ENCODE peak calls at places on chromosomes 2 and 18, in eight cellular contexts. M is right atrium auricular region, F is upper lobe of left lung, U is cardiac muscle cell, Q is tibial nerve, A is K562, E is tibial artery, Y is uterus. O is an unnamed sample.

GRCh38 chr2:196293751-196294486 is 122.5 kb upstream of the STK17B start:
- DNase-seq in M (no peak), A (no peak), Q (no peak), E (no peak), U (no peak), Y (no peak), F (no peak), O (no peak)

GRCh38 chr2:55384786-55385185 is 34.9 kb downstream of the CCDC88A start:
- DNase-seq in Q (no peak), F (no peak), Y (no peak), E (no peak), A (no peak), M (no peak), U (no peak), O (no peak)

GRCh38 chr18:3692691-3693090 is 242.7 kb downstream of the TGIF1 start:
- DNase-seq in U (no peak), Y (no peak), M (no peak), E (no peak), Q (no peak), A (no peak), F (peak; percentile 32), O (no peak)

GRCh38 chr2:54287532-54287931 is 31.5 kb upstream of the TSPYL6 start:
- DNase-seq in A (no peak), Y (peak; percentile 17), U (no peak), M (peak; percentile 61), E (no peak), Q (no peak), F (no peak), O (no peak)

GRCh38 chr2:173431191-173431590 is 76.5 kb downstream of the CDCA7 start:
- DNase-seq in E (no peak), F (no peak), M (no peak), A (no peak), Q (no peak), Y (no peak), U (no peak), O (no peak)

GRCh38 chr2:85468704-85469349 is 50.3 kb downstream of the SH2D6 start:
- DNase-seq in A (peak; percentile 72), M (no peak), U (peak; percentile 42), Q (no peak), Y (no peak), E (peak; percentile 58), F (no peak), O (peak; percentile 58)

GRCh38 chr2:23653326-23653725 is 268.3 kb downstream of the KLHL29 start:
- DNase-seq in A (no peak), M (no peak), Q (no peak), F (no peak), E (no peak), Y (no peak), U (no peak), O (no peak)

GRCh38 chr2:75920721-75921551 is 210.2 kb upstream of the GCFC2 start:
- DNase-seq in A (no peak), Y (no peak), U (peak; percentile 29), F (no peak), E (no peak), M (no peak), Q (no peak), O (no peak)

GRCh38 chr2:139230881-139231280 is 450.7 kb upstream of the NXPH2 start:
- DNase-seq in U (no peak), F (no peak), M (no peak), Y (no peak), E (no peak), A (no peak), Q (no peak), O (no peak)

GRCh38 chr2:217804786-217805678 is 197.8 kb downstream of the TNS1 start:
- DNase-seq in Y (peak; percentile 24), F (no peak), E (peak; percentile 69), U (no peak), A (no peak), M (no peak), Q (no peak), O (no peak)

GRCh38 chr18:26133652-26134051 is at the start of gene PSMA8:
- DNase-seq in M (no peak), Q (no peak), Y (no peak), F (no peak), U (no peak), A (no peak), E (no peak), O (peak; percentile 20)

GRCh38 chr2:237410949-237411635 is 2.9 kb downstream of the COL6A3 start:
- DNase-seq in A (no peak), Y (no peak), E (no peak), Q (no peak), U (no peak), F (no peak), M (no peak), O (no peak)

GRCh38 chr2:8169443-8169842 is 512.4 kb upstream of the ID2 start:
- DNase-seq in Y (no peak), Q (no peak), A (no peak), M (no peak), E (no peak), F (no peak), U (no peak), O (no peak)

GRCh38 chr18:56702946-56703345 is 51.8 kb downstream of the WDR7 start:
- DNase-seq in U (peak; percentile 47), Q (no peak), Y (no peak), E (no peak), M (no peak), F (no peak), A (peak; percentile 12), O (no peak)

GRCh38 chr2:74201596-74201995 is 3.2 kb downstream of the MTHFD2 start:
- DNase-seq in E (no peak), U (no peak), Y (no peak), Q (no peak), A (no peak), M (no peak), F (no peak), O (no peak)
- H3K4me3 ChIP-seq in E (peak overlapping the region; percentile 91), U (no peak overlapping the region), Y (no peak overlapping the region), Q (no peak overlapping the region), A (no peak overlapping the region), M (no peak overlapping the region), F (no peak overlapping the region), O (no peak overlapping the region)

GRCh38 chr2:111202266-111203040 is 81.7 kb downstream of the BCL2L11 start:
- DNase-seq in U (no peak), F (no peak), Q (no peak), E (no peak), M (no peak), Y (no peak), A (no peak), O (no peak)

GRCh38 chr2:111199840-111200239 is 79.1 kb downstream of the BCL2L11 start:
- DNase-seq in A (no peak), M (no peak), E (no peak), Q (no peak), F (no peak), U (no peak), Y (no peak), O (no peak)

GRCh38 chr2:111198701-111199100 is 78.0 kb downstream of the BCL2L11 start:
- DNase-seq in U (no peak), A (no peak), Y (no peak), F (no peak), E (no peak), M (no peak), Q (no peak), O (no peak)

GRCh38 chr2:111201214-111201613 is 80.5 kb downstream of the BCL2L11 start:
- DNase-seq in A (no peak), M (no peak), U (no peak), Q (no peak), E (no peak), F (no peak), Y (no peak), O (no peak)

DNA sequence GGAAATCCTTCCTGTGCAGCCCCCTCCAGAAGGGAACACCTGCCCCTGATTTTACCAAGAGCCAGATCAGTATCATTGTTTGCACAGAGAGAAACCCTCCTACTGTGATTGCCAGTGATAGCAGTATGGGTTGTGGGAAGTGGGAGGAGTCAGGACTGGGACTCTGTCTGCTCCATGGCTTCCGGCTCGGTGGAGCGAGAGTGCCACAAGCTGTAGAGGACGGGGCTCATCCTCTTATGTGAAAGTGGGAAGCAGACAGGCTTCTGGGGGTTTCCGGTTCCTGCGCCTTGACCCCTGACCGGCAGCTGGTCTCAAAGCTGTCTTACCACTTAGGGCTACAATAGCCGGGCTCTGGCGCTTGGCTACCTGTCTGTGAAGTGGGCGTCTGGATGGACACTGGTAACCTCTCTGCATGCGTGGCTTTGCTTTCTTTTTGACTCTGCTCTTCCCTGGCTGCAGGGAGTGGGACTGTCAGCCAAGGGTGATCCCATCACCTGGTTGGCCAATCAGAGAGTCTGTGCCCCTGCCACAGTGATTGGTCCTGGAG is 79.7 kb downstream of the BCL2L11 start:
- DNase-seq in Y (no peak), Q (no peak), F (no peak), M (no peak), U (no peak), E (no peak), A (no peak), O (no peak)
- TF ChIP-seq CTCF in Y (no peak), Q (no peak), F (no peak), M (no peak), U (no peak), E (no peak), A (no peak), O (no peak)

GRCh38 chr18:58256316-58257080 is 212.5 kb downstream of the NEDD4L start:
- DNase-seq in A (no peak), Q (no peak), F (no peak), E (no peak), M (no peak), U (no peak), Y (no peak), O (no peak)
- H3K27ac ChIP-seq in A (no peak overlapping the region), Q (no peak overlapping the region), F (no peak overlapping the region), E (no peak overlapping the region), M (peak overlapping the region; percentile 79), U (no peak overlapping the region), Y (no peak overlapping the region), O (no peak overlapping the region)

GRCh38 chr2:18800240-18800971 is 211.0 kb upstream of the NT5C1B start:
- DNase-seq in M (no peak), Q (no peak), Y (no peak), E (no peak), U (peak; percentile 34), A (no peak), F (peak; percentile 33), O (no peak)

GRCh38 chr2:18792684-18793083 is 203.3 kb upstream of the NT5C1B start:
- DNase-seq in E (no peak), Q (no peak), F (no peak), U (no peak), M (no peak), Y (no peak), A (no peak), O (no peak)

GRCh38 chr2:18792226-18792629 is 202.9 kb upstream of the NT5C1B start:
- DNase-seq in E (no peak), Q (no peak), Y (peak; percentile 21), U (no peak), F (no peak), A (no peak), M (no peak), O (no peak)

GRCh38 chr2:18799397-18799796 is 210.0 kb upstream of the NT5C1B start:
- DNase-seq in F (no peak), E (no peak), A (no peak), Y (no peak), Q (no peak), M (no peak), U (no peak), O (no peak)

DNA sequence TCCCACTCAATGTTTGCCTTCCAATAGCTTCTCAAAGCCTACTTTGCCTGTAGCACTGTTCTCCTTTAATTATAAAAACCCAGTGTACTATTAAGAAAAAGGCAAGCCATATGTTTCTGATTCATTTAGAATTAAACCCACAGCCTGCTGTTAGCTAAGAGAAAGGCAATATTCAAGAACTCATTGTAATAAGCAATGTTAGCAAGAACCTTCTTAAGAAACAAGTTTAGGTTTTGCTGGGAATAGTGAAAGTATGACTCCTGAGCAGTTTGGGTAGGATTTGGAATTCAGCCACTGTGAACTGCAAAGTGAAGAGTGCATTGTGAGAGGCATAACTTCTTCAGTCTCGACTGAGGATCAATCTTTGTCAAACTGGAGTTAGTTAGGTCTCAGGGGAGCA is 206.5 kb upstream of the NT5C1B start:
- DNase-seq in Y (no peak), A (no peak), E (no peak), F (no peak), M (no peak), U (no peak), Q (no peak), O (no peak)
- H3K4me3 ChIP-seq in Y (no peak overlapping the region), A (no peak overlapping the region), E (no peak overlapping the region), F (no peak overlapping the region), M (no peak overlapping the region), U (no peak overlapping the region), Q (no peak overlapping the region), O (no peak overlapping the region)

O was measured in pancreas.